ENCODE peak calls at places on chromosomes 16 and 17, in five cellular contexts. G, W, Y, Z and P are unnamed samples.

GRCh38 chr16:31351937-31352315 is 3.0 kb upstream of the ITGAX start:
- ATAC-seq in Y (no peak), W (peak), G (peak), Z (no peak), P (peak)

GRCh38 chr17:14575349-14575966 is 274.6 kb downstream of the HS3ST3B1 start:
- ATAC-seq in G (no peak), Z (no peak), W (no peak), Y (no peak), P (no peak)

GRCh38 chr17:37648555-37648954 is 5.3 kb upstream of the DDX52 start:
- ATAC-seq in W (peak), Y (no peak), G (peak), Z (no peak), P (no peak)

GRCh38 chr16:89531821-89532526 is 23.8 kb downstream of the SPG7 start:
- ATAC-seq in W (no peak), Z (no peak), G (no peak), Y (no peak), P (no peak)

GRCh38 chr16:83095926-83096692 is 469.3 kb downstream of the CDH13 start:
- ATAC-seq in G (no peak), Y (no peak), Z (no peak), W (no peak), P (no peak)

GRCh38 chr17:37788531-37788930 is 43.7 kb upstream of the HNF1B start:
- ATAC-seq in Y (no peak), G (no peak), Z (no peak), W (no peak), P (no peak)

GRCh38 chr17:9467518-9467917 is 108.1 kb downstream of the STX8 start:
- ATAC-seq in W (no peak), Y (no peak), Z (no peak), G (no peak), P (no peak)

GRCh38 chr17:19664136-19664820 is 15.7 kb downstream of the ALDH3A2 start:
- ATAC-seq in Y (no peak), Z (no peak), G (peak), W (no peak), P (no peak)

GRCh38 chr17:36001862-36002603 is 680 bp upstream of the CCL15 start:
- ATAC-seq in G (no peak), Z (no peak), W (no peak), Y (no peak), P (no peak)

GRCh38 chr17:17716837-17717523 is 35.7 kb downstream of the RAI1 start:
- ATAC-seq in Y (no peak), G (no peak), Z (no peak), W (no peak), P (no peak)